ENCODE peak calls at places on chromosomes 3 and 15, in eight cellular contexts. L, T, S, H, C, A, I and V are unnamed samples.

GRCh38 chr3:4821975-4822374 is 157.3 kb upstream of the BHLHE40 start:
- DNase-seq in S (no peak), H (no peak), C (peak; percentile 89), L (peak; percentile 13), A (no peak), T (no peak), I (peak; percentile 71), V (no peak)

GRCh38 chr3:187968883-187969580 is 184.9 kb upstream of the LPP start:
- DNase-seq in L (no peak), C (no peak), T (peak; percentile 89), S (no peak), I (no peak), A (no peak), H (no peak), V (no peak)

GRCh38 chr3:38109580-38110313 is 27.2 kb downstream of the ACAA1 start:
- DNase-seq in L (no peak), I (no peak), S (no peak), T (no peak), A (no peak), C (no peak), H (no peak), V (no peak)

GRCh38 chr15:77181305-77182074 is 110.6 kb upstream of the TSPAN3 start:
- DNase-seq in T (no peak), H (no peak), I (no peak), L (peak; percentile 77), C (peak; percentile 7), S (no peak), A (no peak), V (no peak)

GRCh38 chr15:50049871-50050270 is 69.2 kb downstream of the ATP8B4 start:
- DNase-seq in H (peak; percentile 32), A (no peak), I (no peak), C (no peak), T (peak; percentile 65), S (no peak), L (no peak), V (no peak)

GRCh38 chr3:64873400-64873799 is 185.6 kb upstream of the ADAMTS9 start:
- DNase-seq in L (no peak), A (no peak), C (no peak), H (no peak), S (no peak), T (no peak), I (no peak), V (no peak)

GRCh38 chr15:57472861-57473260 is 96.6 kb downstream of the CGNL1 start:
- DNase-seq in S (no peak), A (no peak), H (no peak), T (peak; percentile 34), I (no peak), L (no peak), C (no peak), V (no peak)

GRCh38 chr3:28664123-28664522 is 315.5 kb upstream of the AZI2 start:
- DNase-seq in T (no peak), A (no peak), S (no peak), C (no peak), I (no peak), L (no peak), H (no peak), V (no peak)

GRCh38 chr15:98931001-98931400 is 76.6 kb downstream of the PGPEP1L start:
- DNase-seq in T (no peak), S (no peak), L (no peak), A (no peak), C (no peak), H (no peak), I (no peak), V (no peak)

GRCh38 chr15:100663066-100663465 is 60.7 kb downstream of the ASB7 start:
- DNase-seq in L (no peak), C (no peak), T (peak; percentile 17), I (no peak), H (no peak), A (peak; percentile 78), S (no peak), V (peak; percentile 59)

GRCh38 chr15:56817266-56817665 is 84.0 kb upstream of the ZNF280D start:
- DNase-seq in C (no peak), H (peak; percentile 19), A (peak; percentile 22), T (peak; percentile 38), I (no peak), S (no peak), L (no peak), V (no peak)

GRCh38 chr3:22296641-22297040 is 545.6 kb upstream of the ZNF385D start:
- DNase-seq in C (no peak), L (no peak), S (no peak), A (no peak), H (no peak), T (no peak), I (no peak), V (no peak)

GRCh38 chr15:69074843-69075224 is 60.3 kb downstream of the NOX5 start:
- DNase-seq in S (no peak), A (peak; percentile 77), C (no peak), L (no peak), H (no peak), I (no peak), T (no peak), V (no peak)

GRCh38 chr3:142004025-142004424 is 127.6 kb downstream of the ATP1B3 start:
- DNase-seq in H (no peak), L (no peak), S (no peak), T (no peak), I (no peak), C (no peak), A (no peak), V (no peak)

GRCh38 chr15:47184405-47185221 is 532.7 kb upstream of the SEMA6D start:
- DNase-seq in H (peak; percentile 21), A (peak; percentile 60), T (no peak), C (no peak), S (peak; percentile 42), L (no peak), I (no peak), V (peak; percentile 27)

GRCh38 chr15:48032911-48033310 is 87.9 kb upstream of the SLC24A5 start:
- DNase-seq in S (no peak), A (no peak), T (no peak), H (no peak), C (no peak), L (no peak), I (no peak), V (no peak)

GRCh38 chr15:57227181-57227580 is 149.1 kb upstream of the CGNL1 start:
- DNase-seq in T (no peak), C (no peak), H (no peak), I (no peak), S (no peak), A (no peak), L (no peak), V (no peak)

GRCh38 chr3:192933779-192934456 is 16.3 kb upstream of the MB21D2 start:
- DNase-seq in H (peak; percentile 11), L (no peak), A (no peak), S (no peak), C (no peak), T (peak; percentile 54), I (no peak), V (no peak)

GRCh38 chr3:174125267-174125844 is 727.8 kb downstream of the NLGN1 start:
- DNase-seq in L (peak; percentile 1), T (peak; percentile 23), A (peak; percentile 76), C (no peak), H (peak; percentile 15), I (no peak), S (no peak), V (peak; percentile 19)

GRCh38 chr3:63351159-63352007 is 73.3 kb downstream of the SYNPR start:
- DNase-seq in A (peak; percentile 88), I (no peak), C (no peak), S (no peak), L (peak; percentile 56), T (peak; percentile 67), H (peak; percentile 31), V (no peak)

GRCh38 chr3:127796751-127797150 is 25.6 kb downstream of the MGLL start:
- DNase-seq in C (no peak), T (no peak), L (no peak), H (no peak), S (no peak), I (no peak), A (no peak), V (no peak)

GRCh38 chr3:159824341-159824740 is 164.3 kb upstream of the IL12A start:
- DNase-seq in T (peak; percentile 91), S (no peak), C (no peak), A (no peak), I (no peak), H (peak; percentile 89), L (no peak), V (no peak)

GRCh38 chr15:69491051-69491505 is 38.5 kb downstream of the RPLP1 start:
- DNase-seq in A (no peak), L (no peak), I (no peak), H (no peak), T (no peak), C (no peak), S (no peak), V (no peak)